ENCODE peak calls at places on chromosomes 5 and 9, in seven cellular contexts. T, L, S, X, F, G and M are unnamed samples.

GRCh38 chr9:16794871-16795639 is 75.4 kb downstream of the BNC2 start:
- DNase-seq in L (no peak), S (peak; percentile 75), G (no peak), F (peak; percentile 92), X (peak; percentile 89), T (no peak), M (no peak)

GRCh38 chr9:129307227-129307970 is 129.3 kb upstream of the IER5L start:
- DNase-seq in F (no peak), X (no peak), L (no peak), S (no peak), G (no peak), T (no peak), M (no peak)

GRCh38 chr9:136712690-136713554 is 550 bp downstream of the DIPK1B start:
- DNase-seq in F (no peak), S (no peak), L (no peak), X (no peak), T (no peak), G (no peak), M (no peak)

GRCh38 chr5:72141440-72142271 is 34.4 kb downstream of the MAP1B start:
- DNase-seq in F (peak; percentile 98), S (peak; percentile 97), X (peak; percentile 90), T (no peak), L (no peak), G (no peak), M (no peak)

GRCh38 chr5:2856206-2856605 is 104.7 kb upstream of the IRX2 start:
- DNase-seq in X (no peak), F (no peak), L (no peak), G (no peak), S (no peak), T (no peak), M (no peak)

GRCh38 chr5:129973716-129974426 is 69.6 kb downstream of the CHSY3 start:
- DNase-seq in S (no peak), T (no peak), X (peak; percentile 12), L (no peak), F (peak; percentile 36), G (no peak), M (no peak)

GRCh38 chr5:139745121-139745799 is 50.3 kb upstream of the PSD2 start:
- DNase-seq in T (no peak), S (peak; percentile 49), X (peak; percentile 36), L (peak; percentile 23), G (no peak), F (peak; percentile 89), M (no peak)

GRCh38 chr5:111454198-111454606 is 58.1 kb downstream of the STARD4 start:
- DNase-seq in L (no peak), X (peak; percentile 5), F (peak; percentile 49), S (peak; percentile 70), T (no peak), G (no peak), M (no peak)

GRCh38 chr9:70746760-70747159 is 332.3 kb upstream of the KLF9 start:
- DNase-seq in S (no peak), X (no peak), T (no peak), G (no peak), L (no peak), F (peak; percentile 82), M (no peak)

GRCh38 chr9:132283863-132284262 is 70.9 kb downstream of the SETX start:
- DNase-seq in T (no peak), L (no peak), G (no peak), S (peak; percentile 53), F (no peak), X (no peak), M (no peak)

GRCh38 chr5:123937230-123937629 is 425.3 kb downstream of the CSNK1G3 start:
- DNase-seq in L (no peak), S (peak; percentile 69), T (no peak), F (peak; percentile 75), X (peak; percentile 19), G (no peak), M (no peak)

GRCh38 chr5:114101153-114101552 is 260.7 kb upstream of the KCNN2 start:
- DNase-seq in T (no peak), G (no peak), S (peak; percentile 81), F (peak; percentile 49), L (no peak), X (peak; percentile 18), M (no peak)

GRCh38 chr9:123260340-123260739 is 8.0 kb downstream of the STRBP start:
- DNase-seq in F (no peak), X (no peak), G (no peak), T (no peak), S (no peak), L (no peak), M (no peak)

GRCh38 chr5:73945505-73945904 is 319.5 kb downstream of the ARHGEF28 start:
- DNase-seq in G (no peak), S (no peak), F (no peak), L (no peak), X (no peak), T (no peak), M (no peak)

GRCh38 chr9:130639866-130640555 is 24.4 kb upstream of the PRDM12 start:
- DNase-seq in X (no peak), F (no peak), S (no peak), L (no peak), G (no peak), T (no peak), M (no peak)

GRCh38 chr5:88203977-88204735 is 64.5 kb downstream of the TMEM161B start:
- DNase-seq in L (peak; percentile 51), G (peak; percentile 25), X (no peak), S (no peak), F (no peak), T (no peak), M (peak; percentile 18)

GRCh38 chr5:158317507-158317906 is 458.6 kb upstream of the CLINT1 start:
- DNase-seq in X (no peak), T (no peak), F (no peak), L (no peak), S (no peak), G (no peak), M (no peak)

GRCh38 chr5:122942164-122942914 is 94.2 kb downstream of the PPIC start:
- DNase-seq in G (no peak), X (no peak), L (no peak), F (peak; percentile 11), T (no peak), S (peak; percentile 48), M (no peak)

GRCh38 chr9:77933019-77933418 is 98.6 kb downstream of the GNAQ start:
- DNase-seq in G (no peak), X (no peak), F (peak; percentile 25), S (no peak), T (no peak), L (no peak), M (no peak)

GRCh38 chr5:54115768-54116403 is 194.5 kb downstream of the ARL15 start:
- DNase-seq in G (no peak), F (peak; percentile 71), S (peak; percentile 16), T (no peak), X (no peak), L (no peak), M (no peak)

GRCh38 chr9:106600955-106601354 is 262.0 kb upstream of the ZNF462 start:
- DNase-seq in L (no peak), X (no peak), T (no peak), F (no peak), G (no peak), S (no peak), M (no peak)

GRCh38 chr5:118253401-118254061 is 734.8 kb downstream of the DTWD2 start:
- DNase-seq in S (no peak), F (no peak), X (no peak), L (no peak), T (no peak), G (no peak), M (no peak)

GRCh38 chr5:16810503-16810854 is 125.6 kb downstream of the MYO10 start:
- DNase-seq in F (no peak), L (no peak), S (no peak), X (no peak), T (no peak), G (no peak), M (no peak)

DNA sequence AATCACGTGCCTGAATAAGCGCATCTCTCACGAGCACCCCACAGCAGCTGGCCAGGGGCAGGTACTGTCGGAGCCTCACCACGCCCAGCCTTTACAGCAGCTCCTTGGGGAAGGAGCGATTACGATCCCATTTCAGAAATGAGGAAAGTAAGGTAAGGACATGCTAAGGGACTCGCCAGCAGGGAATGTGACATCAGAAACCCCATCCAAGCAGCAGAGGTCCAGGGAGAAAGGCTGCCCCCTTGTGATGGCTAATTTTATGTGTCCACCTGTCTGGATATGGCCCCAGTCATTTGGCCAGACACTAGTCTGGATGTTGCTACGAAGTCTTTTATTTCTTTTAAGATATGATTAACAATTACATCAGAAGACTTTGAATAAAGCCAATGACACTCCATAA is 77.3 kb downstream of the UBE2QL1 start:
- DNase-seq in T (no peak), X (no peak), F (peak; percentile 32), S (peak; percentile 1), L (no peak), G (no peak), M (peak; percentile 45)
- TF ChIP-seq CTCF in T (no peak), X (peak; percentile 14), F (peak; percentile 48), S (peak; percentile 63), L (no peak), G (no peak), M (peak; percentile 64)

GRCh38 chr5:149621415-149622098 is 40.3 kb downstream of the ARHGEF37 start:
- DNase-seq in X (no peak), S (no peak), G (no peak), T (no peak), L (no peak), F (no peak), M (no peak)

GRCh38 chr5:149617760-149618306 is 36.5 kb downstream of the ARHGEF37 start:
- DNase-seq in F (no peak), L (no peak), T (no peak), S (no peak), G (no peak), X (no peak), M (no peak)

GRCh38 chr5:149616727-149617284 is 35.5 kb downstream of the ARHGEF37 start:
- DNase-seq in L (no peak), T (no peak), F (no peak), G (no peak), S (no peak), X (no peak), M (no peak)

GRCh38 chr5:149615976-149616375 is 34.7 kb downstream of the ARHGEF37 start:
- DNase-seq in G (no peak), F (no peak), S (no peak), L (no peak), X (no peak), T (no peak), M (no peak)

GRCh38 chr5:149618581-149619248 is 37.4 kb downstream of the ARHGEF37 start:
- DNase-seq in G (no peak), S (peak; percentile 70), L (no peak), X (no peak), T (no peak), F (peak; percentile 72), M (peak; percentile 36)
- TF ChIP-seq CTCF in G (peak; percentile 14), S (peak; percentile 91), L (peak; percentile 19), X (peak; percentile 69), T (no peak), F (peak; percentile 77), M (peak; percentile 81)

GRCh38 chr5:141127305-141127704 is 5.7 kb downstream of the PCDHB4 start:
- DNase-seq in T (no peak), F (no peak), S (no peak), G (no peak), L (no peak), X (no peak), M (no peak)

GRCh38 chr5:141121985-141122384 is 367 bp downstream of the PCDHB4 start:
- DNase-seq in S (no peak), F (no peak), X (no peak), T (no peak), L (no peak), G (no peak), M (no peak)

GRCh38 chr5:141121563-141121962 is at the start of gene PCDHB4:
- DNase-seq in T (no peak), G (no peak), S (no peak), L (no peak), X (no peak), F (peak; percentile 8), M (no peak)
- TF ChIP-seq CTCF in T (no peak), G (no peak), S (peak; percentile 55), L (no peak), X (no peak), F (peak; percentile 14), M (no peak)

GRCh38 chr5:144189800-144190429 is 19.2 kb downstream of the KCTD16 start:
- DNase-seq in S (peak; percentile 81), L (peak; percentile 32), T (peak; percentile 71), F (peak; percentile 63), G (peak; percentile 50), X (no peak), M (no peak)
- TF ChIP-seq CTCF in S (no peak), L (no peak), T (no peak), F (no peak), G (no peak), X (no peak), M (no peak)